ENCODE peak calls at places on chromosomes 12 and 14, in six cellular contexts. H is HCT116, I is IMR-90, K is heart left ventricle, X is gastrocnemius medialis, J is stomach. M is an unnamed sample.

GRCh38 chr12:80593766-80594165 is 113.7 kb upstream of the MYF6 start:
- DNase-seq in H (no peak), I (peak; percentile 91), K (no peak), X (no peak), J (no peak), M (no peak)

GRCh38 chr14:76760331-76761197 is 704 bp upstream of the VASH1 start:
- DNase-seq in H (no peak), I (no peak), K (no peak), X (no peak), J (no peak), M (no peak)

GRCh38 chr12:51951843-51952722 is 584 bp downstream of the ACVR1B start:
- DNase-seq in H (no peak), I (no peak), K (peak; percentile 32), X (peak; percentile 24), J (no peak), M (peak; percentile 39)

GRCh38 chr12:57719777-57720605 is 18.6 kb downstream of the AGAP2 start:
- DNase-seq in H (no peak), I (no peak), K (no peak), X (no peak), J (no peak), M (no peak)

GRCh38 chr12:52634266-52635056 is 16.1 kb upstream of the KRT73 start:
- DNase-seq in H (no peak), I (no peak), K (peak; percentile 79), X (peak; percentile 44), J (peak; percentile 73), M (peak; percentile 88)

GRCh38 chr12:55996715-55997534 is at the start of gene SUOX:
- DNase-seq in H (peak; percentile 93), I (peak; percentile 96), K (peak; percentile 97), X (peak; percentile 97), J (peak; percentile 97), M (peak; percentile 98)

GRCh38 chr14:51079489-51079888 is 15.4 kb downstream of the TRIM9 start:
- DNase-seq in H (no peak), I (no peak), K (no peak), X (no peak), J (no peak), M (no peak)

GRCh38 chr14:79510659-79511058 is 700.6 kb downstream of the DIO2 start:
- DNase-seq in H (no peak), I (peak; percentile 65), K (no peak), X (no peak), J (no peak), M (no peak)

GRCh38 chr12:9337656-9338055 is 129.5 kb upstream of the PZP start:
- DNase-seq in H (no peak), I (no peak), K (no peak), X (no peak), J (no peak), M (no peak)

GRCh38 chr12:51846911-51847829 is 1.3 kb downstream of the FIGNL2 start:
- DNase-seq in H (no peak), I (no peak), K (peak; percentile 73), X (no peak), J (no peak), M (peak; percentile 29)

GRCh38 chr14:68103841-68104240 is 284.3 kb downstream of the RAD51B start:
- DNase-seq in H (no peak), I (no peak), K (no peak), X (no peak), J (no peak), M (no peak)

GRCh38 chr12:76109879-76110278 is 25.4 kb upstream of the NAP1L1 start:
- DNase-seq in H (no peak), I (no peak), K (no peak), X (no peak), J (no peak), M (no peak)

GRCh38 chr12:28059678-28060077 is 87.1 kb upstream of the PTHLH start:
- DNase-seq in H (no peak), I (no peak), K (no peak), X (no peak), J (no peak), M (no peak)

GRCh38 chr12:6946033-6946919 is 2.5 kb downstream of the C12orf57 start:
- DNase-seq in H (peak; percentile 96), I (no peak), K (no peak), X (no peak), J (peak; percentile 97), M (peak; percentile 92)

GRCh38 chr12:102454808-102455760 is 25.3 kb downstream of the IGF1 start:
- DNase-seq in H (no peak), I (peak; percentile 74), K (no peak), X (peak; percentile 37), J (no peak), M (peak; percentile 48)

GRCh38 chr12:88206636-88207035 is 64.5 kb downstream of the TMTC3 start:
- DNase-seq in H (no peak), I (peak; percentile 68), K (no peak), X (no peak), J (no peak), M (no peak)

GRCh38 chr14:97180304-97181200 is 383.4 kb downstream of the VRK1 start:
- DNase-seq in H (peak; percentile 88), I (no peak), K (no peak), X (no peak), J (no peak), M (peak; percentile 77)

GRCh38 chr12:6766651-6767300 is 613 bp downstream of the PTMS start:
- DNase-seq in H (no peak), I (peak; percentile 64), K (peak; percentile 87), X (peak; percentile 59), J (peak; percentile 79), M (peak; percentile 69)

GRCh38 chr12:116236148-116236731 is 41.3 kb downstream of the MED13L start:
- DNase-seq in H (no peak), I (peak; percentile 54), K (peak; percentile 50), X (peak; percentile 43), J (peak; percentile 54), M (peak; percentile 76)

DNA sequence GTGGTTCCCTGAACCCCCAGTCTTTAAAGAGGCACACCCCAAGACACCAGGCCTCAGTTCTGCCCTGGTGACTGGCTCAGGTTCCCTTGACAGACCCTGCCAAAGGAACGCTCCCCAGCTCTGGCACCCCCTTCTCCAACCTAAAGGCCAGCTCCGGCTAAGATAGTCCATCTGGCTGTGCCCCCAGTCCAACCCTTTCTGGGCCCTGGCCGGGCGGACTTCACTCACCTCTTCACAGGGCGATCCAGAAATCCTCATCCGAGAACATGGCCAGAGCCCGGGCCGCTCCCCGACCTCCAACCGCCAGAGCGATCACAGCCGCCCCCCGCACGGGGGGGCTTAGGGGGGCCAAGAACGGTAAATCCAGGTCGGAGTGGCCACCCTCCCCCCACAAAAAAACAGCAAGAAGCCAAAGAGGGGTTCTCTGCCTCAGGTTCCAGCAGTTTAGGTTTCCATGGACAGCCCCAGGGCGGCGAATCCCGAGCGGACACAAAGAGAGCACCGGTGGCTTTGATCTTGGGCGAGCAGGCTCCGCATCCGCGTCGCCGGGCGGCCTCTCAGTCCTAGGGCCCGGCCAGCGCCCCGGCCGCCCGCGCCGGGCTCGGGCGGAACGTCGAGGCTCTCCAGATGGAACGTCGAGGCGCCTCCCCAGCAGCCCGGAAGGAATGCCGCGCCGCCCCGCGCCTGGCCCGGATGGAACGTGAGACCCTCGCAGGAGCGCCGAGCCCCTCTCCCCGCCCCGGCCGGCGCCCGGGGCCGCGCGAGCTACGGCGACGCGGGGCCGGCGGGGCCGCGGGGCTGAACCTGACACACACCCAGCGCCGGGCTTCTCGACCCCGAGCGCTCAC is 985 bp downstream of the KMT2D start:
- DNase-seq in H (no peak), I (no peak), K (no peak), X (no peak), J (no peak), M (no peak)
- TF ChIP-seq POLR2A in H (no peak), I (no peak), K (no peak), X (no peak), J (no peak), M (no peak)

DNA sequence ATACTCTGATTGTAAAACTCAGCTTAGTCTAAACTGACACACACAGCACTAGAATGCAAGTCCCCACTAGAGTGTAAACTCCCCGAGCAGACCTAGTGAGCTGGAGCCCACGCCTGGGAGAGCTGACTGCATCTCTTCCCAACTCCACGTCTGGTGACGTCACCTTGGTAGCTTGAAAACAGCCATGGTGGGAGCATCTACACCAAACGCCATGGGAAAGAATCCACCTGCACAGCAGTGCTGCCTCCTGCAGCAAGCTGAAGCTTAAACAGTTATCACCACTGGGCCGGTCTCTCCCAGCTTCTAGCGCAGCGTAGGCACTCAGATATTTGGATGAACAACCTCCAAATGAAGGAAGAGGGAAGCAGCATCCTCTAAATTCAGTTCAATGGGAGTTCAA is 4.3 kb upstream of the PAPLN start:
- DNase-seq in H (no peak), I (peak; percentile 68), K (no peak), X (no peak), J (no peak), M (no peak)
- H3K4me1 ChIP-seq in H (no peaks in the 10 kb centered on the region), I (peaks cover 22% of the 10 kb centered on the region), K (peaks cover 49% of the 10 kb centered on the region), X (peaks cover 12% of the 10 kb centered on the region), J (peaks cover 18% of the 10 kb centered on the region), M (peaks cover 23% of the 10 kb centered on the region)

DNA sequence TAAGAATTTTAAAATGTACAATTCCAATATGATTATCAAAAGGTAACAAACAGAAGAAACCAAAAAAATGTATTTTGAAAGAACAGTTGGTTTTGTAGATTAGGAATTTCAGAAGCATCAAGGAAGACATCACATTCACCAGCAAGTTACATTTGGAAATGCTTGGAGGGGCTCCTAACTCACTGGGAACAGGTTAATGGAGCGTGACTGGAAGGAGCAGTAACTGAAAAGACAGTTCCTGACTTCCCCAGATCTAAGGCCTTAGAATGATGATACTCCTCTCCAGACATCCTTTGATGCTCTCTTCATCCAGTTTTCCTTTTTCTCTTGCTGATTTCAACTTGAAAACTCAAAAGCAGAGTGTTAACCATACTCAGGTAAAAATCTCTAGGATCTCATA is 220.0 kb upstream of the EGLN3 start:
- DNase-seq in H (no peak), I (no peak), K (no peak), X (no peak), J (no peak), M (no peak)
- TF ChIP-seq POLR2A in H (no peak), I (no peak), K (no peak), X (no peak), J (no peak), M (no peak)

GRCh38 chr12:4272014-4272975 is 1.3 kb upstream of the CCND2 start:
- DNase-seq in H (no peak), I (peak; percentile 6), K (peak; percentile 85), X (peak; percentile 55), J (peak; percentile 63), M (peak; percentile 90)

GRCh38 chr12:4273651-4274395 is at the start of gene CCND2:
- DNase-seq in H (no peak), I (peak; percentile 54), K (peak; percentile 94), X (peak; percentile 70), J (peak; percentile 67), M (peak; percentile 93)

GRCh38 chr12:4274396-4274959 is 916 bp downstream of the CCND2 start:
- DNase-seq in H (no peak), I (no peak), K (peak; percentile 43), X (no peak), J (no peak), M (peak; percentile 58)

GRCh38 chr12:4271433-4272013 is 2.0 kb upstream of the CCND2 start:
- DNase-seq in H (no peak), I (no peak), K (no peak), X (no peak), J (no peak), M (peak; percentile 68)

DNA sequence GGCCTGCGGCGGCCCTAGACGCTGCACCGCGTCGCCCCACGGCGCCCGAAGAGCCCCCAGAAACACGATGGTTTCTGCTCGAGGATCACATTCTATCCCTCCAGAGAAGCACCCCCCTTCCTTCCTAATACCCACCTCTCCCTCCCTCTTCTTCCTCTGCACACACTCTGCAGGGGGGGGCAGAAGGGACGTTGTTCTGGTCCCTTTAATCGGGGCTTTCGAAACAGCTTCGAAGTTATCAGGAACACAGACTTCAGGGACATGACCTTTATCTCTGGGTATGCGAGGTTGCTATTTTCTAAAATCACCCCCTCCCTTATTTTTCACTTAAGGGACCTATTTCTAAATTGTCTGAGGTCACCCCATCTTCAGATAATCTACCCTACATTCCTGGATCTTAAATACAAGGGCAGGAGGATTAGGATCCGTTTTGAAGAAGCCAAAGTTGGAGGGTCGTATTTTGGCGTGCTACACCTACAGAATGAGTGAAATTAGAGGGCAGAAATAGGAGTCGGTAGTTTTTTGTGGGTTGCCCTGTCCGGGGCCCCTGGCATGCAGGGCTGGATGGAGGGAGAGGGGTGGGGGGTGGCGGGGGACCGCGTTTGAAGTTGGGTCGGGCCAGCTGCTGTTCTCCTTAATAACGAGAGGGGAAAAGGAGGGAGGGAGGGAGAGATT is 449 bp upstream of the CCND2 start:
- DNase-seq in H (no peak), I (no peak), K (no peak), X (no peak), J (no peak), M (peak; percentile 71)
- H3K4me1 ChIP-seq in H (peaks cover 5% of the 10 kb centered on the region), I (peaks cover 3% of the 10 kb centered on the region), K (peaks cover 74% of the 10 kb centered on the region), X (peaks cover 51% of the 10 kb centered on the region), J (peaks cover 30% of the 10 kb centered on the region), M (peaks cover 48% of the 10 kb centered on the region)